ENCODE peak calls at places on chromosomes 11 and 22, in seven cellular contexts. W is SK-N-SH, R is HL-60, M is HepG2, H is stomach, Y is spleen, S is breast epithelium. Z is an unnamed sample.

GRCh38 chr11:10496296-10496936 is 41.4 kb downstream of the AMPD3 start:
- DNase-seq in Y (no peak), H (no peak), R (no peak), M (no peak), W (no peak), S (peak; percentile 17), Z (peak; percentile 26)

GRCh38 chr11:3894128-3894731 is 38.8 kb downstream of the STIM1 start:
- DNase-seq in M (no peak), W (no peak), S (no peak), H (no peak), Y (peak; percentile 92), R (peak; percentile 83), Z (no peak)

GRCh38 chr11:61152816-61153592 is 8.2 kb downstream of the VPS37C start:
- DNase-seq in S (peak; percentile 27), Y (peak; percentile 38), R (no peak), W (no peak), M (no peak), H (no peak), Z (peak; percentile 56)

GRCh38 chr22:48070760-48071159 is 1308.3 kb downstream of the TBC1D22A start:
- DNase-seq in S (no peak), W (no peak), R (no peak), M (no peak), Y (no peak), H (no peak), Z (peak; percentile 42)

GRCh38 chr22:37892566-37893338 is 13.3 kb upstream of the MICALL1 start:
- DNase-seq in S (no peak), Y (no peak), M (no peak), R (no peak), W (no peak), H (peak; percentile 85), Z (peak; percentile 83)

GRCh38 chr11:73017024-73017751 is 124.9 kb downstream of the FCHSD2 start:
- DNase-seq in H (no peak), M (no peak), Y (no peak), R (no peak), S (no peak), W (no peak), Z (no peak)

GRCh38 chr22:35177811-35178210 is 79.5 kb upstream of the HMGXB4 start:
- DNase-seq in M (no peak), R (no peak), S (no peak), Y (no peak), H (no peak), W (no peak), Z (no peak)

GRCh38 chr11:61688368-61689163 is 8.4 kb downstream of the DAGLA start:
- DNase-seq in M (no peak), R (peak; percentile 49), Y (no peak), W (no peak), H (peak; percentile 70), S (peak; percentile 83), Z (peak; percentile 91)

GRCh38 chr11:116808262-116809175 is 14.6 kb downstream of the APOA4 start:
- DNase-seq in Y (no peak), R (no peak), M (peak; percentile 98), S (peak; percentile 45), W (no peak), H (peak; percentile 81), Z (peak; percentile 30)

GRCh38 chr22:45696227-45696626 is 24.6 kb downstream of the ATXN10 start:
- DNase-seq in H (no peak), R (no peak), W (no peak), S (no peak), Y (no peak), M (no peak), Z (no peak)

GRCh38 chr22:27115816-27116256 is 458.4 kb downstream of the MIAT start:
- DNase-seq in S (no peak), W (no peak), Y (no peak), H (peak; percentile 52), M (peak; percentile 77), R (no peak), Z (no peak)

GRCh38 chr11:3158821-3159220 is 6.3 kb downstream of the OSBPL5 start:
- DNase-seq in H (no peak), W (no peak), R (no peak), S (no peak), Y (peak; percentile 55), M (no peak), Z (no peak)

GRCh38 chr22:47023871-47024270 is 261.4 kb downstream of the TBC1D22A start:
- DNase-seq in W (no peak), M (no peak), H (peak; percentile 4), R (no peak), S (no peak), Y (no peak), Z (no peak)

GRCh38 chr22:47022475-47022874 is 260.0 kb downstream of the TBC1D22A start:
- DNase-seq in R (no peak), H (no peak), W (no peak), M (no peak), Y (no peak), S (no peak), Z (no peak)

GRCh38 chr22:47020157-47020556 is 257.7 kb downstream of the TBC1D22A start:
- DNase-seq in Y (no peak), W (no peak), H (no peak), M (no peak), R (no peak), S (no peak), Z (peak; percentile 51)

GRCh38 chr22:47021371-47022074 is 259.1 kb downstream of the TBC1D22A start:
- DNase-seq in M (no peak), S (no peak), H (peak; percentile 7), W (no peak), R (no peak), Y (no peak), Z (peak; percentile 55)

GRCh38 chr22:47022075-47022473 is 259.6 kb downstream of the TBC1D22A start:
- DNase-seq in S (no peak), M (peak; percentile 5), R (no peak), W (no peak), H (peak; percentile 10), Y (no peak), Z (peak; percentile 40)
- H3K27ac ChIP-seq in S (no peak overlapping the region), M (no peak overlapping the region), R (no peak overlapping the region), W (no peak overlapping the region), H (no peak overlapping the region), Y (no peak overlapping the region), Z (no peak overlapping the region)

GRCh38 chr22:24824915-24825314 is 18.9 kb downstream of the SGSM1 start:
- DNase-seq in R (no peak), S (no peak), H (no peak), W (no peak), M (no peak), Y (no peak), Z (no peak)
- TF ChIP-seq POLR2AphosphoS5 in R (no peak), S (no peak), H (no peak), W (no peak), M (no peak), Y (no peak), Z (no peak)

GRCh38 chr22:42855726-42856125 is 1.3 kb downstream of the ARFGAP3 start:
- DNase-seq in H (no peak), R (no peak), M (no peak), W (no peak), Y (peak; percentile 56), S (no peak), Z (no peak)

GRCh38 chr22:42856865-42857704 is at the start of gene ARFGAP3:
- DNase-seq in S (peak; percentile 93), R (peak; percentile 79), H (peak; percentile 96), W (peak; percentile 99), M (peak; percentile 72), Y (peak; percentile 99), Z (peak; percentile 97)

GRCh38 chr22:42856179-42856864 is 751 bp downstream of the ARFGAP3 start:
- DNase-seq in R (peak; percentile 28), M (peak; percentile 25), H (peak; percentile 52), Y (peak; percentile 88), W (no peak), S (no peak), Z (peak; percentile 82)

GRCh38 chr22:42857845-42858481 is 890 bp upstream of the ARFGAP3 start:
- DNase-seq in M (peak; percentile 14), W (no peak), Y (peak; percentile 80), S (no peak), R (no peak), H (no peak), Z (no peak)

GRCh38 chr22:42855211-42855610 is 1.9 kb downstream of the ARFGAP3 start:
- DNase-seq in H (no peak), R (no peak), S (no peak), W (no peak), M (no peak), Y (peak; percentile 21), Z (no peak)
- H3K4me3 ChIP-seq in H (peak overlapping the region; percentile 83), R (no peak overlapping the region), S (peak overlapping the region; percentile 80), W (no peak overlapping the region), M (peak overlapping the region; percentile 95), Y (peak overlapping the region; percentile 77), Z (peak overlapping the region; percentile 95)

DNA sequence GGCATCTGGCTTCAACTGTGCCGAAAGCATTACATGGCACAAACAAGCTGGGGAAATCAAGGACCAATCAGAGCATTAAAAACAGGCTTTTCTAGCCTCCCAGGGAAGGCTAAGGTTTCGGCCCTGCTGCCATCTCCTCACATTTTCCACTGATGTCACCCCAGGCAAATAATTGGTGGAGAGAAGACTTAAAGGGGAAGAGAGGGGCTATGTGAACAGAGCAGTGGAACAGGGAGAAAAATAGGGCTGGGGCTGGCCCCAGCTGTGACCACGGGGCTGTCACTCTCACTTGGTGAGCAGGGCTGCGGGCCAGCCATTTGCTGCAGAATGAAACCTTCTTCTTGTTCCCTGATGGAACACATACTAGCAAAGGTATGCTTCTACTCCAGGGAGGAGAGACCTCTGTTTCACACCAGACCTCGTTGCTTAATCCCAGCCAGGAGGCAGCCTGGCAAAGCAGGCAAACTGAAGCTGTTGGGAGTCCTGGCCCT is 581.2 kb downstream of the SOX6 start:
- DNase-seq in Y (no peak), M (no peak), H (no peak), W (no peak), S (no peak), R (no peak), Z (no peak)
- H3K27ac ChIP-seq in Y (no peak overlapping the region), M (no peak overlapping the region), H (no peak overlapping the region), W (no peak overlapping the region), S (no peak overlapping the region), R (no peak overlapping the region), Z (no peak overlapping the region)

GRCh38 chr22:36330655-36331305 is 57.0 kb downstream of the MYH9 start:
- DNase-seq in Y (peak; percentile 84), R (peak; percentile 56), H (no peak), M (no peak), S (no peak), W (no peak), Z (no peak)
- TF ChIP-seq POLR2AphosphoS5 in Y (no peak), R (peak; percentile 35), H (no peak), M (no peak), S (peak; percentile 12), W (no peak), Z (peak; percentile 42)

Z was measured in sigmoid colon.